ENCODE peak calls at places on chromosomes 4 and X, in five cellular contexts. One of them, this sample, is unnamed. For H3K36me3, the result is how much of the 10 kb centered on the place peaks cover.

GRCh38 chr4:33724685-33725084 is 2519.6 kb downstream of the ARAP2 start:
- DNase-seq in heart right ventricle: no peak
- DNase-seq in thyroid gland: no peak
- DNase-seq in colonic mucosa: no peak
- DNase-seq in lower lobe of right lung: no peak
- DNase-seq in this sample: no peak

GRCh38 chr4:168028970-168029610 is 63.2 kb upstream of the ANXA10 start:
- DNase-seq in colonic mucosa: no peak
- DNase-seq in thyroid gland: no peak
- DNase-seq in lower lobe of right lung: no peak
- DNase-seq in heart right ventricle: no peak
- DNase-seq in this sample: no peak

GRCh38 chrX:67652581-67652980 is 108.8 kb downstream of the AR start:
- DNase-seq in heart right ventricle: no peak
- DNase-seq in colonic mucosa: no peak
- DNase-seq in lower lobe of right lung: no peak
- DNase-seq in thyroid gland: no peak
- DNase-seq in this sample: no peak

GRCh38 chrX:120791013-120791643 is 84.5 kb downstream of the CT47B1 start:
- DNase-seq in heart right ventricle: peak
- DNase-seq in colonic mucosa: peak
- DNase-seq in thyroid gland: peak
- DNase-seq in lower lobe of right lung: no peak
- DNase-seq in this sample: peak

GRCh38 chr4:52954771-52955170 is 92.7 kb downstream of the RASL11B start:
- DNase-seq in lower lobe of right lung: no peak
- DNase-seq in thyroid gland: no peak
- DNase-seq in heart right ventricle: no peak
- DNase-seq in colonic mucosa: no peak
- DNase-seq in this sample: no peak

GRCh38 chr4:110869862-110870577 is 247.1 kb upstream of the PITX2 start:
- DNase-seq in heart right ventricle: no peak
- DNase-seq in thyroid gland: no peak
- DNase-seq in colonic mucosa: no peak
- DNase-seq in lower lobe of right lung: no peak
- DNase-seq in this sample: no peak

GRCh38 chrX:40152173-40152705 is 54.5 kb upstream of the BCOR start:
- DNase-seq in lower lobe of right lung: peak
- DNase-seq in thyroid gland: no peak
- DNase-seq in colonic mucosa: peak
- DNase-seq in heart right ventricle: no peak
- DNase-seq in this sample: no peak

GRCh38 chrX:74132265-74132664 is 171.7 kb upstream of the ZCCHC13 start:
- DNase-seq in heart right ventricle: no peak
- DNase-seq in thyroid gland: no peak
- DNase-seq in lower lobe of right lung: no peak
- DNase-seq in colonic mucosa: no peak
- DNase-seq in this sample: no peak

GRCh38 chr4:140928880-140929279 is 172.7 kb upstream of the TBC1D9 start:
- DNase-seq in lower lobe of right lung: no peak
- DNase-seq in thyroid gland: no peak
- DNase-seq in colonic mucosa: no peak
- DNase-seq in heart right ventricle: no peak
- DNase-seq in this sample: peak

GRCh38 chr4:16031554-16032381 is 52.1 kb downstream of the PROM1 start:
- DNase-seq in colonic mucosa: no peak
- DNase-seq in thyroid gland: no peak
- DNase-seq in lower lobe of right lung: no peak
- DNase-seq in heart right ventricle: no peak
- DNase-seq in this sample: no peak

GRCh38 chr4:75141162-75141561 is 208.2 kb downstream of the PARM1 start:
- DNase-seq in lower lobe of right lung: no peak
- DNase-seq in thyroid gland: no peak
- DNase-seq in heart right ventricle: no peak
- DNase-seq in colonic mucosa: no peak
- DNase-seq in this sample: no peak

GRCh38 chr4:146567396-146567795 is 45.7 kb upstream of the SLC10A7 start:
- DNase-seq in lower lobe of right lung: no peak
- DNase-seq in heart right ventricle: no peak
- DNase-seq in colonic mucosa: no peak
- DNase-seq in thyroid gland: no peak
- DNase-seq in this sample: peak

GRCh38 chr4:83025563-83025962 is 9.4 kb upstream of the COPS4 start:
- DNase-seq in colonic mucosa: no peak
- DNase-seq in lower lobe of right lung: no peak
- DNase-seq in thyroid gland: no peak
- DNase-seq in heart right ventricle: no peak
- DNase-seq in this sample: no peak

GRCh38 chrX:124518888-124519287 is 172.5 kb downstream of the SH2D1A start:
- DNase-seq in lower lobe of right lung: no peak
- DNase-seq in colonic mucosa: no peak
- DNase-seq in heart right ventricle: no peak
- DNase-seq in thyroid gland: no peak
- DNase-seq in this sample: peak

GRCh38 chr4:93313207-93313606 is 515.3 kb upstream of the ATOH1 start:
- DNase-seq in thyroid gland: no peak
- DNase-seq in heart right ventricle: no peak
- DNase-seq in colonic mucosa: no peak
- DNase-seq in lower lobe of right lung: no peak
- DNase-seq in this sample: no peak

GRCh38 chrX:47171996-47172395 is 21.6 kb upstream of the UBA1 start:
- DNase-seq in thyroid gland: no peak
- DNase-seq in colonic mucosa: no peak
- DNase-seq in heart right ventricle: no peak
- DNase-seq in lower lobe of right lung: no peak
- DNase-seq in this sample: no peak

GRCh38 chrX:140389331-140389730 is 115.5 kb downstream of the SOX3 start:
- DNase-seq in heart right ventricle: no peak
- DNase-seq in lower lobe of right lung: no peak
- DNase-seq in colonic mucosa: no peak
- DNase-seq in thyroid gland: no peak
- DNase-seq in this sample: no peak

GRCh38 chr4:150145090-150145949 is 67.1 kb downstream of the DCLK2 start:
- DNase-seq in lower lobe of right lung: no peak
- DNase-seq in thyroid gland: no peak
- DNase-seq in colonic mucosa: no peak
- DNase-seq in heart right ventricle: no peak
- DNase-seq in this sample: no peak

GRCh38 chrX:110394653-110395052 is 36.0 kb downstream of the RTL9 start:
- DNase-seq in colonic mucosa: no peak
- DNase-seq in heart right ventricle: no peak
- DNase-seq in thyroid gland: no peak
- DNase-seq in lower lobe of right lung: no peak
- DNase-seq in this sample: peak

GRCh38 chr4:57044996-57045395 is 65.2 kb downstream of the IGFBP7 start:
- DNase-seq in lower lobe of right lung: no peak
- DNase-seq in thyroid gland: no peak
- DNase-seq in heart right ventricle: no peak
- DNase-seq in colonic mucosa: no peak
- DNase-seq in this sample: no peak

GRCh38 chr4:21512351-21512750 is 436.2 kb downstream of the KCNIP4 start:
- DNase-seq in thyroid gland: no peak
- DNase-seq in lower lobe of right lung: no peak
- DNase-seq in heart right ventricle: no peak
- DNase-seq in colonic mucosa: no peak
- DNase-seq in this sample: peak

GRCh38 chrX:111719426-111720210 is 38.6 kb downstream of the ALG13 start:
- DNase-seq in thyroid gland: no peak
- DNase-seq in heart right ventricle: no peak
- DNase-seq in lower lobe of right lung: no peak
- DNase-seq in colonic mucosa: no peak
- DNase-seq in this sample: peak

GRCh38 chr4:174423257-174423944 is 98.9 kb downstream of the HPGD start:
- DNase-seq in heart right ventricle: peak
- DNase-seq in lower lobe of right lung: no peak
- DNase-seq in colonic mucosa: peak
- DNase-seq in thyroid gland: no peak
- DNase-seq in this sample: peak

GRCh38 chr4:6753103-6753560 is 29.4 kb upstream of the KIAA0232 start:
- DNase-seq in lower lobe of right lung: peak
- DNase-seq in thyroid gland: no peak
- DNase-seq in colonic mucosa: peak
- DNase-seq in heart right ventricle: no peak
- DNase-seq in this sample: no peak

GRCh38 chr4:130478406-130478805 is 1382.5 kb downstream of the C4orf33 start:
- DNase-seq in heart right ventricle: no peak
- DNase-seq in lower lobe of right lung: no peak
- DNase-seq in thyroid gland: no peak
- DNase-seq in colonic mucosa: no peak
- DNase-seq in this sample: peak

GRCh38 chr4:85221606-85222005 is 253.3 kb upstream of the ARHGAP24 start:
- DNase-seq in colonic mucosa: no peak
- DNase-seq in heart right ventricle: no peak
- DNase-seq in lower lobe of right lung: no peak
- DNase-seq in thyroid gland: no peak
- DNase-seq in this sample: no peak

DNA sequence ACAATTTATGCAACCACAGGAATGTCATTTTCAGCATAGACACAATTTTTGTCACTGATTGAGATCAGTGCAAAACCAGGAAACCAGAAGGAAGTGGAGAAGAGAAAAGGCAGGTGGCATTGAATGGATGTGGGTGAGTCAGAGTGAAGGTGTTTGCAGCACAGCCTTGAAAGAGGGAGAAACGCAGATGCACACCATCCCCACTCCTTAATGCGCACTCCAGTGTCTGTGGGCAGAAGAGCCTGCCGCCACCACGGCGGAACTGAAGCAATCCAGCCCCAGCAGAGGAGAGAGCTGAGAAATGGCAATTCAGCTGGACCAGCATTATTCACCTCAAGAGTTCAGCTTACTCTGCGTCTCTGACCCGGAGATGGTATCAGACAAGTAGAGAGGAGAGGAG is 393.1 kb upstream of the FRG1 start:
- DNase-seq in thyroid gland: no peak
- DNase-seq in heart right ventricle: no peak
- DNase-seq in lower lobe of right lung: no peak
- DNase-seq in colonic mucosa: no peak
- DNase-seq in this sample: no peak
- H3K27ac ChIP-seq in thyroid gland: no peak
- H3K27ac ChIP-seq in heart right ventricle: no peak
- H3K27ac ChIP-seq in lower lobe of right lung: no peak
- H3K27ac ChIP-seq in colonic mucosa: no peak
- H3K27ac ChIP-seq in this sample: no peak

GRCh38 chr4:136400829-136401228 is 1131.5 kb downstream of the PCDH18 start:
- DNase-seq in colonic mucosa: no peak
- DNase-seq in thyroid gland: no peak
- DNase-seq in lower lobe of right lung: no peak
- DNase-seq in heart right ventricle: no peak
- DNase-seq in this sample: no peak
- TF ChIP-seq CTCF in colonic mucosa: no peak
- TF ChIP-seq CTCF in thyroid gland: no peak
- TF ChIP-seq CTCF in lower lobe of right lung: no peak
- TF ChIP-seq CTCF in heart right ventricle: no peak
- TF ChIP-seq CTCF in this sample: peak

DNA sequence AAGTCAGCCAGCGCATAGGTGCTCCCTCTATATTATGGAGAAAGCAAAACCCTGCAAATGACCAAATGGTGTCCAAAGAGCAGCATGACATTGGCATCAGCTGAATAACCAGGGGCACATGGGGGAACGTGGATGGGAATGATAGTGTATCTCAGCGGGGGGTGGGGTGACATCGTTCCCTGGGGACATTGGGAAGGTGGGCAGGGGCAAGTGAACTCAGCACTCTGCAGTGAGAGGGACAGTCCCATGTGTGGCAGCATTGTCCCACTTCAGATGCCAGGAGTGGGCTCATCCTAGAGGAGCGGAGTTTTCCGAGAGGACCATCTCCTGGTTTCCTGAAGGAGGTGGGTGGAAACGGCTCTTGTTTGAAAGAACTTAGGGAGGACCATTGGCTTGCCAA is 64.8 kb downstream of the NELFA start:
- DNase-seq in heart right ventricle: no peak
- DNase-seq in thyroid gland: no peak
- DNase-seq in lower lobe of right lung: no peak
- DNase-seq in colonic mucosa: no peak
- DNase-seq in this sample: no peak
- H3K36me3 ChIP-seq in heart right ventricle: half or more
- H3K36me3 ChIP-seq in thyroid gland: under half
- H3K36me3 ChIP-seq in lower lobe of right lung: half or more
- H3K36me3 ChIP-seq in colonic mucosa: under half
- H3K36me3 ChIP-seq in this sample: under half

DNA sequence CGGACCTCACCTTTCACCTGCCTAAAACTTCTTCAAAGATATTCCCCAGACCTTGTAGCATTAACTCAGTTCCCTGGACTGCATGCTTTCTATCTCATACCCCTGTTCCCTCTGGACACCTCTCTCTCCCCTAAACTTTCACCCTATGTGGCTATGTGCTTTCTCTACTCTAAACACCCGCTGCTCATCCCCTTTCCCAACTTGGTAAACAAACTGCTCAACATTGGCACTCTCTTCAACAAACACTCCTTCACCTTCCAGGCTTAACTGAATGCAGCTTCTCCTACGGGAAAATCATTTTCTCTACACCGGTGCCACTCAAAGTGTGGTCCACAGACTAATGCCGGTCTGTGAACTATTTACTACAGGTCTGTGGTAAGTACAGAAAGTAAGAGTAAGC is 19.9 kb downstream of the PHF8 start:
- DNase-seq in colonic mucosa: no peak
- DNase-seq in heart right ventricle: no peak
- DNase-seq in thyroid gland: no peak
- DNase-seq in lower lobe of right lung: no peak
- DNase-seq in this sample: no peak
- H3K27ac ChIP-seq in colonic mucosa: no peak
- H3K27ac ChIP-seq in heart right ventricle: no peak
- H3K27ac ChIP-seq in thyroid gland: no peak
- H3K27ac ChIP-seq in lower lobe of right lung: no peak
- H3K27ac ChIP-seq in this sample: no peak

DNA sequence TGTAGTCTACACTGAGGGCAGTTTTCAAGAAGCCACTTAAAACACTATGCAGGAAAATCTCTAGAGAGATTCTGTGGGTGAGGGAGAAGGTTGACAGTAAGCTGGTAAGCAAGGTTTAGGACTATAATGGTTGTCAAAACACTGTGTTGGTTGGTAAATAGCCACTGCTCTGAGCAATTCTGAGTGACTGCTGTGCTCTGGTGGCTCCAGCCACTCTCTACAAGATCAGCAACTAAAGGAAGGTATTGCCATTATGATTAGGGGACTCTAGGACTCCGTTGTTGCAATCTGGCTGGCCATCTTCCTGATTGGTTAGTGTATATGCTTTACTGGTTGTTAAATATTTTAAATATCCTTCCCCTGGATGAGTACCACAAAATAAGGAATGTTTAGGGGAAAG is 5.5 kb upstream of the FAM47E start:
- DNase-seq in heart right ventricle: no peak
- DNase-seq in lower lobe of right lung: no peak
- DNase-seq in thyroid gland: no peak
- DNase-seq in colonic mucosa: no peak
- DNase-seq in this sample: no peak
- TF ChIP-seq CTCF in heart right ventricle: no peak
- TF ChIP-seq CTCF in lower lobe of right lung: no peak
- TF ChIP-seq CTCF in thyroid gland: no peak
- TF ChIP-seq CTCF in colonic mucosa: no peak
- TF ChIP-seq CTCF in this sample: no peak

DNA sequence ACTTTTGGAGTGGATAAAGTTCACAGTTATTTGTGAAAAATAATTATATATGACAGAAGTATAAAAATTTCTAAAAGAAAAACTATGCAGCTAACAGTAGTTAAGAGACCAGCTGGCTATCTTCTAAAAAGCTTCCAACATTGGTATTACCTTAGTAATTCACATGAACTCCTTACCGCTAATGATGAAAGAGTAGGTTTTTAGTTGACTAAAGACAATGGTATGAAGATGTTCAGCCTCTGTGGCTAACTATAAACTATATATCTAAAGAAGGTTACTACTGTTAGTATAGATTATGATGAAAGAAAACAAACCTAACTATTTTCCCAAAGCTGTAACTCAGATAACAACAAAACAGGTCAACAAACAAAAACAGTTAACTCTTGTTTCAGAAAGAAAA is 10.4 kb downstream of the CCNI start:
- DNase-seq in thyroid gland: no peak
- DNase-seq in lower lobe of right lung: no peak
- DNase-seq in heart right ventricle: no peak
- DNase-seq in colonic mucosa: no peak
- DNase-seq in this sample: no peak
- H3K36me3 ChIP-seq in thyroid gland: under half
- H3K36me3 ChIP-seq in lower lobe of right lung: half or more
- H3K36me3 ChIP-seq in heart right ventricle: half or more
- H3K36me3 ChIP-seq in colonic mucosa: under half
- H3K36me3 ChIP-seq in this sample: under half

This sample was measured in brain microvascular endothelial cell.